ENCODE peak calls at places on chromosomes 4 and X, in eight cellular contexts. X is dorsolateral prefrontal cortex; B is lung; E is PC-3; J is effector memory CD4-positive, alpha-beta T cell; M is ovary; T is HCT116; U is RWPE1. O is an unnamed sample.

GRCh38 chr4:104017213-104017612 is 297.4 kb upstream of the TACR3 start:
- DNase-seq in U (no peak), E (no peak), X (no peak), J (no peak), M (no peak), T (no peak), B (no peak), O (no peak)

GRCh38 chrX:64894454-64895038 is 81.7 kb downstream of the ZC4H2 start:
- DNase-seq in J (peak), U (no peak), T (peak), B (no peak), X (peak), E (peak), M (no peak), O (peak)

GRCh38 chr4:110033994-110034393 is 121.3 kb downstream of the EGF start:
- DNase-seq in T (no peak), J (no peak), M (no peak), E (no peak), X (no peak), U (no peak), B (no peak), O (no peak)

GRCh38 chr4:1711055-1711905 is 839 bp downstream of the SLBP start:
- DNase-seq in E (peak), U (no peak), X (no peak), J (peak), T (no peak), B (peak), M (peak), O (peak)

GRCh38 chr4:167989815-167990214 is 102.5 kb upstream of the ANXA10 start:
- DNase-seq in T (peak), J (no peak), M (no peak), E (peak), B (no peak), X (no peak), U (no peak), O (no peak)

GRCh38 chrX:153732406-153732805 is 7.8 kb downstream of the ABCD1 start:
- DNase-seq in X (no peak), U (peak), J (no peak), B (no peak), E (peak), M (no peak), T (no peak), O (no peak)

GRCh38 chr4:827209-828081 is 1.5 kb upstream of the CPLX1 start:
- DNase-seq in T (no peak), X (no peak), E (no peak), J (no peak), U (no peak), B (no peak), M (no peak), O (no peak)

GRCh38 chr4:186999676-187000075 is 276.0 kb upstream of the FAT1 start:
- DNase-seq in M (no peak), J (no peak), E (no peak), X (no peak), T (no peak), B (no peak), U (no peak), O (no peak)

GRCh38 chr4:1985780-1986577 is 22.8 kb downstream of the NELFA start:
- DNase-seq in T (no peak), J (no peak), U (no peak), E (no peak), X (peak), B (no peak), M (no peak), O (no peak)

GRCh38 chr4:148196168-148196567 is 246.0 kb downstream of the NR3C2 start:
- DNase-seq in B (no peak), U (no peak), T (no peak), E (no peak), J (no peak), X (no peak), M (no peak), O (no peak)

GRCh38 chr4:142473218-142473959 is 372.7 kb downstream of the INPP4B start:
- DNase-seq in X (no peak), E (peak), T (no peak), J (no peak), B (peak), U (no peak), M (peak), O (no peak)

GRCh38 chrX:24341795-24342194 is 18.6 kb upstream of the SUPT20HL1 start:
- DNase-seq in U (no peak), X (no peak), J (no peak), M (no peak), E (peak), T (no peak), B (no peak), O (no peak)

GRCh38 chr4:122958505-122958904 is 36.1 kb upstream of the NUDT6 start:
- DNase-seq in E (no peak), T (no peak), M (no peak), X (no peak), U (no peak), B (no peak), J (no peak), O (no peak)

GRCh38 chrX:43840265-43840664 is 42.0 kb downstream of the MAOB start:
- DNase-seq in M (no peak), U (no peak), J (no peak), T (no peak), B (no peak), E (peak), X (no peak), O (no peak)

GRCh38 chr4:26839534-26839951 is 21.1 kb upstream of the STIM2 start:
- DNase-seq in T (no peak), X (no peak), M (no peak), E (peak), J (no peak), U (peak), B (no peak), O (no peak)

GRCh38 chr4:40897557-40898203 is 147.9 kb downstream of the NSUN7 start:
- DNase-seq in E (peak), B (peak), T (peak), M (peak), J (peak), X (peak), U (peak), O (peak)

GRCh38 chrX:26851981-26852380 is 611.2 kb downstream of the PPP4R3C start:
- DNase-seq in E (peak), M (no peak), X (no peak), J (no peak), B (no peak), U (no peak), T (peak), O (no peak)

GRCh38 chr4:25814323-25814722 is 48.5 kb downstream of the SEL1L3 start:
- DNase-seq in J (no peak), B (no peak), U (peak), X (no peak), M (peak), E (peak), T (no peak), O (no peak)

GRCh38 chrX:130682990-130683389 is 220.0 kb downstream of the ENOX2 start:
- DNase-seq in M (no peak), E (peak), X (no peak), J (no peak), U (no peak), B (no peak), T (no peak), O (no peak)
- H3K27ac ChIP-seq in M (no peak), E (no peak), X (no peak), J (no peak), U (no peak), B (no peak), T (no peak), O (no peak)

DNA sequence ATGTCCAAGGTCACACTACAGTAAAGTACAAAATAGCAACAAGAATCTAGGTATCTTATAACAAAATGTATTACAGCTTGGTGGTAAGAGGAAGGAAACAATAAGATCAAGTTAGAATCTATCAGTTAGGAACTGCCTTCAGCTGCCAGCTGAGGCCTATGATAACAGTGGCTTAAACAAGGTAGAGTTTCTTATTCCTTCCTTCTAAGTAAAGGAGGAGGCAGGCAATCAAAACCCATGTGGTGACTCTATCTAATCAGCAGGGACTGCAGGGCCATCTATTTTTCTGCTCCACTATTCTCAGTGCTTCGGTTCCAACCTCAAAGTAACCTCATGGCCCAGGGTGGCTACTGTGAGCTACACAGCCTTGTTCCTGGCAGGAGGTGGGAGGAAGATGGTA is 10.9 kb downstream of the SH3D19 start:
- DNase-seq in J (no peak), M (no peak), U (no peak), E (no peak), T (no peak), B (no peak), X (no peak), O (no peak)
- H3K27ac ChIP-seq in J (no peak), M (no peak), U (peak), E (peak), T (peak), B (peak), X (peak), O (no peak)

DNA sequence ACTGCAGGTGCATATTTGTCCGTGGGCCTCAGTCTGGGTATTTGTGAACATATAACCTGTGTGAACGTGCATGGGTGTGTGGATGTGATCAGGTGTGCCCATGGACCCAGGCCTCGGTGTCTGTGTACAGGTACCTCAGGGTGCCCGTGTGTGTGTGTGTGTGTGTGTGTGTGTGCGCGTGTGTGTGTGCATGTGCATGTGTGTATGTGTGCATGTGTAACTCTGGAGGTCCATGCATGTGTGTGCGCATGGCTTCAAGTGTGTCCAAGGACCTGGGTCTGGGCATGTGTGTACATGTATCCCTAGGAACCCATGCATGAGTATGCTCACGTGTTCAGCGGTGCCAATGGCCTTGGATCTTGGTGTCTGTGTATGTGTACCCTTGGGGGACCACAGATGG is 15.8 kb downstream of the FTSJ1 start:
- DNase-seq in E (no peak), U (no peak), J (no peak), X (no peak), T (no peak), M (no peak), B (no peak), O (no peak)
- H3K27ac ChIP-seq in E (peak), U (peak), J (no peak), X (no peak), T (no peak), M (no peak), B (no peak), O (no peak)

DNA sequence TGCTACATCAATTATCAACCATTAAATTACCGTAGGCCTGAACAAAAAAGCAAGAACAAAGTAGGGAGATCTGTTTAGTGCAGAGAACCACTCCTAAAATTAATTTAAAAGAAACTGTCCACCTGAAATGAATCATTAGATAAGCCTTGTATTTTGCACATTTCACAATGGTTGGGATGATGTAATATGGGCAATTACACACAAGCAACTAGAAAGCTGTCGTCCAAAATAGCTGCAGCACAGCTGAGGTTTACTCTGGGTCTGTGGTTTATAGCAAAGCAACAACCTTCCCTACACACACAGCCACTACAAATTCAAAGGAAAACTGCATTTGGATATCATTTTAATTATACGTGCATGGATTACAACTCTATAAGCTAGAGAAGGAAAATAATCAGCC is 28.5 kb downstream of the PCDH19 start:
- DNase-seq in B (no peak), U (no peak), M (no peak), X (no peak), T (no peak), J (no peak), E (no peak), O (no peak)
- H3K27ac ChIP-seq in B (no peak), U (no peak), M (no peak), X (no peak), T (no peak), J (no peak), E (no peak), O (no peak)

GRCh38 chrX:40169193-40170086 is 71.7 kb upstream of the BCOR start:
- DNase-seq in X (no peak), M (peak), U (no peak), B (no peak), E (peak), T (peak), J (peak), O (no peak)
- H3K27ac ChIP-seq in X (no peak), M (peak), U (no peak), B (no peak), E (no peak), T (peak), J (peak), O (no peak)

DNA sequence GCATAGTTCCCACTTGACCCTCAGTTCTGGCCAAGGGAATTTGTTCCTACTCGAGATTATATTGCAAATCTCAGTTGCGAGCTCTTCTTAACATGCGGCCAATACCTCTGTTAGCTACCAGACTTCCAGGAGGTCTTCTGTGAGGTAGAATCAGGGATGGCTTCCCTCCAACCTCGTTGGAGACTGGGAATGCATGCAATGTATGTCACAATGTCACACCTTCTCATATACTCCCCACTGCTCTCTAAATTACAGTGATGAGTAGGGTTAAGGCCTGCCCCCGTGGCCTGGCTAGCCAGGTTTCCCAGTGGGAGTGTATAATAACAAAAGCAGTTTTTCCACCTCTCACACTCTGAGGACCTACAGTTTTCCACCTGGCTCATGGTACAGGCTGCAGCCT is 1962.5 kb downstream of the ARAP2 start:
- DNase-seq in U (no peak), X (no peak), B (no peak), E (no peak), M (no peak), J (no peak), T (no peak), O (no peak)
- H3K27ac ChIP-seq in U (no peak), X (no peak), B (no peak), E (no peak), M (no peak), J (no peak), T (no peak), O (no peak)

GRCh38 chr4:10086506-10087120 is 30.0 kb downstream of the WDR1 start:
- DNase-seq in B (no peak), T (no peak), U (no peak), X (no peak), E (no peak), J (no peak), M (peak), O (no peak)

GRCh38 chr4:10084651-10085320 is 31.8 kb downstream of the WDR1 start:
- DNase-seq in B (no peak), M (peak), T (no peak), U (no peak), E (no peak), J (no peak), X (no peak), O (no peak)

GRCh38 chr4:10087152-10087791 is 29.3 kb downstream of the WDR1 start:
- DNase-seq in T (no peak), X (no peak), E (no peak), U (no peak), B (no peak), M (peak), J (no peak), O (no peak)

GRCh38 chr4:10085386-10085785 is 31.2 kb downstream of the WDR1 start:
- DNase-seq in X (no peak), U (no peak), J (no peak), T (no peak), E (no peak), M (peak), B (no peak), O (no peak)

GRCh38 chr4:10085828-10086505 is 30.6 kb downstream of the WDR1 start:
- DNase-seq in X (no peak), U (no peak), J (no peak), E (no peak), M (no peak), T (no peak), B (no peak), O (no peak)
- H3K27ac ChIP-seq in X (no peak), U (peak), J (no peak), E (no peak), M (no peak), T (no peak), B (no peak), O (no peak)

O was measured in substantia nigra.